ENCODE peak calls at places on chromosomes 4 and X, in six cellular contexts. One of them, this sample, is unnamed.

GRCh38 chr4:72977936-72978485 is 91.5 kb downstream of the COX18 start:
- DNase-seq in HFF-Myc: no peak
- DNase-seq in mammary epithelial cell: peak
- DNase-seq in heart left ventricle: no peak
- DNase-seq in DND-41: no peak
- DNase-seq in AG10803: no peak
- DNase-seq in this sample: no peak

GRCh38 chrX:39983715-39984114 is 114.0 kb downstream of the BCOR start:
- DNase-seq in HFF-Myc: no peak
- DNase-seq in mammary epithelial cell: peak
- DNase-seq in heart left ventricle: no peak
- DNase-seq in DND-41: no peak
- DNase-seq in AG10803: peak
- DNase-seq in this sample: peak

GRCh38 chr4:25031077-25031606 is 396 bp upstream of the LGI2 start:
- DNase-seq in HFF-Myc: no peak
- DNase-seq in mammary epithelial cell: no peak
- DNase-seq in heart left ventricle: peak
- DNase-seq in DND-41: no peak
- DNase-seq in AG10803: peak
- DNase-seq in this sample: peak

GRCh38 chr4:158769175-158769831 is 477 bp downstream of the FNIP2 start:
- DNase-seq in HFF-Myc: no peak
- DNase-seq in mammary epithelial cell: peak
- DNase-seq in heart left ventricle: peak
- DNase-seq in DND-41: no peak
- DNase-seq in AG10803: peak
- DNase-seq in this sample: peak

GRCh38 chr4:123340381-123340701 is 56.3 kb upstream of the SPRY1 start:
- DNase-seq in HFF-Myc: peak
- DNase-seq in mammary epithelial cell: peak
- DNase-seq in heart left ventricle: peak
- DNase-seq in DND-41: no peak
- DNase-seq in AG10803: peak
- DNase-seq in this sample: peak

GRCh38 chrX:42497356-42497755 is 280.6 kb downstream of the PPP1R2C start:
- DNase-seq in HFF-Myc: no peak
- DNase-seq in mammary epithelial cell: no peak
- DNase-seq in heart left ventricle: no peak
- DNase-seq in DND-41: no peak
- DNase-seq in AG10803: no peak
- DNase-seq in this sample: no peak

GRCh38 chr4:59369228-59369627 is 1830.9 kb upstream of the ADGRL3 start:
- DNase-seq in HFF-Myc: no peak
- DNase-seq in mammary epithelial cell: no peak
- DNase-seq in heart left ventricle: no peak
- DNase-seq in DND-41: no peak
- DNase-seq in AG10803: no peak
- DNase-seq in this sample: no peak

GRCh38 chrX:19893722-19894121 is 6.3 kb upstream of the SH3KBP1 start:
- DNase-seq in HFF-Myc: no peak
- DNase-seq in mammary epithelial cell: no peak
- DNase-seq in heart left ventricle: no peak
- DNase-seq in DND-41: no peak
- DNase-seq in AG10803: peak
- DNase-seq in this sample: peak

GRCh38 chrX:54928876-54929275 is 8.3 kb downstream of the TRO start:
- DNase-seq in HFF-Myc: no peak
- DNase-seq in mammary epithelial cell: no peak
- DNase-seq in heart left ventricle: no peak
- DNase-seq in DND-41: no peak
- DNase-seq in AG10803: no peak
- DNase-seq in this sample: no peak

GRCh38 chrX:8405631-8406030 is 59.0 kb upstream of the VCX3B start:
- DNase-seq in HFF-Myc: no peak
- DNase-seq in mammary epithelial cell: no peak
- DNase-seq in heart left ventricle: no peak
- DNase-seq in DND-41: peak
- DNase-seq in AG10803: no peak
- DNase-seq in this sample: no peak

GRCh38 chr4:52651993-52652672 is 7.0 kb downstream of the USP46 start:
- DNase-seq in HFF-Myc: no peak
- DNase-seq in mammary epithelial cell: no peak
- DNase-seq in heart left ventricle: no peak
- DNase-seq in DND-41: no peak
- DNase-seq in AG10803: no peak
- DNase-seq in this sample: no peak

GRCh38 chr4:143641406-143641805 is 59.1 kb downstream of the FREM3 start:
- DNase-seq in HFF-Myc: no peak
- DNase-seq in mammary epithelial cell: no peak
- DNase-seq in heart left ventricle: no peak
- DNase-seq in DND-41: no peak
- DNase-seq in AG10803: no peak
- DNase-seq in this sample: peak

GRCh38 chr4:156638332-156638731 is 333.3 kb downstream of the PDGFC start:
- DNase-seq in HFF-Myc: no peak
- DNase-seq in mammary epithelial cell: no peak
- DNase-seq in heart left ventricle: no peak
- DNase-seq in DND-41: no peak
- DNase-seq in AG10803: peak
- DNase-seq in this sample: peak

GRCh38 chr4:168645933-168646768 is 149.3 kb downstream of the PALLD start:
- DNase-seq in HFF-Myc: no peak
- DNase-seq in mammary epithelial cell: no peak
- DNase-seq in heart left ventricle: no peak
- DNase-seq in DND-41: no peak
- DNase-seq in AG10803: no peak
- DNase-seq in this sample: no peak

GRCh38 chr4:176641237-176641636 is 151.5 kb downstream of the VEGFC start:
- DNase-seq in HFF-Myc: no peak
- DNase-seq in mammary epithelial cell: peak
- DNase-seq in heart left ventricle: no peak
- DNase-seq in DND-41: no peak
- DNase-seq in AG10803: no peak
- DNase-seq in this sample: peak

GRCh38 chr4:89337678-89338077 is 30.1 kb upstream of the GPRIN3 start:
- DNase-seq in HFF-Myc: no peak
- DNase-seq in mammary epithelial cell: no peak
- DNase-seq in heart left ventricle: no peak
- DNase-seq in DND-41: no peak
- DNase-seq in AG10803: no peak
- DNase-seq in this sample: no peak

DNA sequence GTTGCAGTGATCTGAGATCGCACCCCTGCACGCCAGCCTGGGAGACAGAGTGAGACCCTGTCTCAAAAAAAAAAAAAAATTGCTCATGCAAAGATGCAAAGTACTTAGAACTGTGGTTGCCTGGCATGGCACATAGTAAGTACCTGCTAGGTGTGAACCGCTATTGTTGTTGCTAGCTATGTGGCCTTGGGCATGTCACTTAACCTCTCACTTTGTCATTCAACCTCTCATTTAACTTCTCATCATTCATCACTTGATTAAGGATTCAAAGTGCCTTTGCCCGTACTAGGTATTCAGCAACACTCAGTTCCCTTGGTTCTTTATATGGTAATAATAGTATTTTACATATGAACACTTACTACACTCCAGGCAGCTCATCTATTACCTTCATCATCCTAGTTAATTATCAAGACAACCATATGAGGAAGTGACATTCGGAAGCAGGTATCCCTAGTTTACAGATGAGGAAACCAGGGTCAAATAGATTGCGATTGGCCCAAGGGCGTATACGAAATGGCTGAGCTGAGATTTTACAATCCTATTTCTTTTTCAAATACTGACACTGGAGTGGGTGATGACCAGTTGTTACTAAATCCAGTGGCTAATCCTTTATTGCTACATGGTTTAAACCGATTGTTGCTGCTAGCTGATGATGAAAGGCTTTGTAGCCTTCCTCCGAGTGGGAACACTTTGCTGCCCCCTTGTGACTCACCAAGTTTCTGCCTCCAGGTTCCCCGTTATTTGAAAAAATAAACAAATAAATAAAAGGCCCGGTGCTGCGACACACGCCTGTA is 28.8 kb upstream of the SOWAHD start:
- DNase-seq in HFF-Myc: no peak
- DNase-seq in mammary epithelial cell: peak
- DNase-seq in heart left ventricle: peak
- DNase-seq in DND-41: peak
- DNase-seq in AG10803: peak
- DNase-seq in this sample: peak
- TF ChIP-seq CTCF in HFF-Myc: peak
- TF ChIP-seq CTCF in mammary epithelial cell: peak
- TF ChIP-seq CTCF in heart left ventricle: peak
- TF ChIP-seq CTCF in DND-41: peak
- TF ChIP-seq CTCF in AG10803: peak
- TF ChIP-seq CTCF in this sample: peak

DNA sequence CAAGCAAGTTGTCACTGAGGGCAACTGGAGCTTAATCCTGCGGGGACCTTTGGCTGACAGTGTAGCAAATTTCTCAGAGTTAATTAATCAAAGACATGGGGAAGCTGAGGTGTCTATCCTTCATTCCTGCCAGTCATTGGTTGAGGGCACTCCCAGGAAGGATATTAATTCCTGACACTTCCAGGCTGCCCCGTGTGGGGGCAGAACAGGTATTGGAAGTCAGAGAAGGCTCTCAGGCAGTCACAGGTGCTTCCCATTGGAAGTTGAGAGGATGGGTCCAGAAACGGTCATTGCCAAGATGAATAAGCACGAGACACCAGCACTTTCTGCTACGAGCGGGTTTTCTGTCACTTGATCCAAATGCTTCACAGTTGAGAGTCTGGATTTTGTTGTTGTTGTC is 29.1 kb upstream of the CD38 start:
- DNase-seq in HFF-Myc: no peak
- DNase-seq in mammary epithelial cell: no peak
- DNase-seq in heart left ventricle: no peak
- DNase-seq in DND-41: no peak
- DNase-seq in AG10803: no peak
- DNase-seq in this sample: no peak
- H3K4me3 ChIP-seq in HFF-Myc: no peak
- H3K4me3 ChIP-seq in mammary epithelial cell: no peak
- H3K4me3 ChIP-seq in heart left ventricle: no peak
- H3K4me3 ChIP-seq in DND-41: no peak
- H3K4me3 ChIP-seq in AG10803: no peak
- H3K4me3 ChIP-seq in this sample: no peak

GRCh38 chrX:12951590-12951965 is 23.3 kb upstream of the TMSB4X start:
- DNase-seq in HFF-Myc: no peak
- DNase-seq in mammary epithelial cell: no peak
- DNase-seq in heart left ventricle: no peak
- DNase-seq in DND-41: peak
- DNase-seq in AG10803: no peak
- DNase-seq in this sample: no peak

GRCh38 chrX:12949927-12950656 is 24.8 kb upstream of the TMSB4X start:
- DNase-seq in HFF-Myc: no peak
- DNase-seq in mammary epithelial cell: peak
- DNase-seq in heart left ventricle: peak
- DNase-seq in DND-41: peak
- DNase-seq in AG10803: peak
- DNase-seq in this sample: peak

GRCh38 chrX:12953420-12953819 is 21.5 kb upstream of the TMSB4X start:
- DNase-seq in HFF-Myc: no peak
- DNase-seq in mammary epithelial cell: no peak
- DNase-seq in heart left ventricle: no peak
- DNase-seq in DND-41: no peak
- DNase-seq in AG10803: no peak
- DNase-seq in this sample: no peak

GRCh38 chrX:12949205-12949926 is 25.5 kb upstream of the TMSB4X start:
- DNase-seq in HFF-Myc: no peak
- DNase-seq in mammary epithelial cell: no peak
- DNase-seq in heart left ventricle: no peak
- DNase-seq in DND-41: no peak
- DNase-seq in AG10803: peak
- DNase-seq in this sample: no peak

GRCh38 chrX:12950851-12951589 is 23.9 kb upstream of the TMSB4X start:
- DNase-seq in HFF-Myc: no peak
- DNase-seq in mammary epithelial cell: no peak
- DNase-seq in heart left ventricle: no peak
- DNase-seq in DND-41: peak
- DNase-seq in AG10803: no peak
- DNase-seq in this sample: no peak
- TF ChIP-seq CTCF in HFF-Myc: peak
- TF ChIP-seq CTCF in mammary epithelial cell: peak
- TF ChIP-seq CTCF in heart left ventricle: no peak
- TF ChIP-seq CTCF in DND-41: peak
- TF ChIP-seq CTCF in AG10803: no peak
- TF ChIP-seq CTCF in this sample: peak

GRCh38 chrX:34654939-34655338 is 2.1 kb downstream of the TMEM47 start:
- DNase-seq in HFF-Myc: no peak
- DNase-seq in mammary epithelial cell: peak
- DNase-seq in heart left ventricle: no peak
- DNase-seq in DND-41: no peak
- DNase-seq in AG10803: peak
- DNase-seq in this sample: peak
- H3K4me3 ChIP-seq in HFF-Myc: peak
- H3K4me3 ChIP-seq in mammary epithelial cell: peak
- H3K4me3 ChIP-seq in heart left ventricle: peak
- H3K4me3 ChIP-seq in DND-41: no peak
- H3K4me3 ChIP-seq in AG10803: peak
- H3K4me3 ChIP-seq in this sample: peak

GRCh38 chrX:30822719-30823118 is 66.3 kb downstream of the TAB3 start:
- DNase-seq in HFF-Myc: no peak
- DNase-seq in mammary epithelial cell: no peak
- DNase-seq in heart left ventricle: no peak
- DNase-seq in DND-41: no peak
- DNase-seq in AG10803: peak
- DNase-seq in this sample: no peak

GRCh38 chrX:30824275-30824674 is 64.8 kb downstream of the TAB3 start:
- DNase-seq in HFF-Myc: no peak
- DNase-seq in mammary epithelial cell: no peak
- DNase-seq in heart left ventricle: no peak
- DNase-seq in DND-41: no peak
- DNase-seq in AG10803: no peak
- DNase-seq in this sample: no peak

GRCh38 chrX:30821116-30821515 is 67.9 kb downstream of the TAB3 start:
- DNase-seq in HFF-Myc: no peak
- DNase-seq in mammary epithelial cell: no peak
- DNase-seq in heart left ventricle: no peak
- DNase-seq in DND-41: no peak
- DNase-seq in AG10803: no peak
- DNase-seq in this sample: no peak

GRCh38 chrX:30819080-30819479 is 70.0 kb downstream of the TAB3 start:
- DNase-seq in HFF-Myc: no peak
- DNase-seq in mammary epithelial cell: no peak
- DNase-seq in heart left ventricle: no peak
- DNase-seq in DND-41: no peak
- DNase-seq in AG10803: no peak
- DNase-seq in this sample: no peak

DNA sequence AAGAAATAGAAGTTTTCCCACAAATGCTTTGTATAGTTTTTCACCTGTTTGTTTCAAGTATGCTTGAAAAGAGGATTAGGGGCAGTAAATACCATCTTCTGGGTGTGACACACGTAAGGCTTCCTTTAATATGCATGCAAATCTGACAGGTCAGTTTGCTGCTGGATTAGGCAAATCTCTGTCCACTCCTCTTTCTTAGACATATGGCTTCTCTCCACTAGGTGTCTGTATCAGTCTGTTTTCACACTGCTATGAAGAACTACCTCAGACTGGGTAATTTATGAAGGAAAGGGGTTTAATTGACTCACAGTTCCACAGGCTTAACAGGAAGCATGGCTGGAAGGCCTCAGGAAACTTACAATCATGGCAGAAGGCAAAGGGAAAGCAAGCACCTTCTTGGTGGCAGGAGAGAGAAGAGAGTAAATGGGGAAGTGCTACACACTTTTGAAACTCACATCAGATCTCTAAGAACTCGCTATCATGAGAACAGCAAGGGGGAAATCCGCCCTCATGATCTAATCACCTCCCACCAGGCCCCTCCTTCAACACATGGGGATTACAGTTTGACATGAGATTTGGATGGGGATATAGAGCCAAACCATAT is 66.9 kb downstream of the TAB3 start:
- DNase-seq in HFF-Myc: no peak
- DNase-seq in mammary epithelial cell: no peak
- DNase-seq in heart left ventricle: no peak
- DNase-seq in DND-41: no peak
- DNase-seq in AG10803: no peak
- DNase-seq in this sample: peak
- TF ChIP-seq CTCF in HFF-Myc: no peak
- TF ChIP-seq CTCF in mammary epithelial cell: peak
- TF ChIP-seq CTCF in heart left ventricle: no peak
- TF ChIP-seq CTCF in DND-41: no peak
- TF ChIP-seq CTCF in AG10803: peak
- TF ChIP-seq CTCF in this sample: no peak

This sample was measured in fibroblast of pulmonary artery.